ENCODE peak calls at places on chromosomes 7 and 10, in six cellular contexts. O is A549, R is brain microvascular endothelial cell, F is suprapubic skin, C is prostate gland, Y is body of pancreas. J is an unnamed sample.

GRCh38 chr10:20622522-20623270 is 274.4 kb downstream of the NEBL start:
- DNase-seq in R (peak), F (no peak), O (no peak), Y (no peak), C (peak), J (no peak)

GRCh38 chr7:6443372-6443941 is 4.3 kb downstream of the DAGLB start:
- DNase-seq in R (peak), Y (no peak), F (no peak), C (no peak), O (peak), J (no peak)

GRCh38 chr7:142811154-142811737 is 40.5 kb downstream of the PRSS2 start:
- DNase-seq in R (peak), C (no peak), Y (no peak), O (peak), F (no peak), J (no peak)

GRCh38 chr10:78335691-78336401 is 302.2 kb downstream of the RPS24 start:
- DNase-seq in O (no peak), C (peak), R (peak), F (no peak), Y (peak), J (no peak)

GRCh38 chr10:124414077-124414476 is 4.6 kb downstream of the OAT start:
- DNase-seq in Y (no peak), O (no peak), R (no peak), F (no peak), C (no peak), J (no peak)

GRCh38 chr7:3154881-3155494 is 111.3 kb upstream of the CARD11 start:
- DNase-seq in C (peak), F (no peak), O (peak), Y (peak), R (peak), J (peak)

GRCh38 chr10:62095341-62096071 is 173.1 kb downstream of the RTKN2 start:
- DNase-seq in C (peak), R (no peak), Y (no peak), F (no peak), O (no peak), J (peak)

GRCh38 chr10:3054183-3054815 is 13.0 kb upstream of the PFKP start:
- DNase-seq in C (no peak), Y (no peak), F (no peak), O (no peak), R (no peak), J (no peak)

GRCh38 chr7:77649950-77650349 is 46.3 kb upstream of the RSBN1L start:
- DNase-seq in Y (no peak), R (peak), C (no peak), O (peak), F (no peak), J (no peak)

GRCh38 chr10:106083572-106083971 is 1080.9 kb downstream of the SORCS1 start:
- DNase-seq in F (no peak), R (no peak), O (no peak), Y (no peak), C (no peak), J (no peak)

GRCh38 chr7:3282457-3282856 is 18.6 kb upstream of the SDK1 start:
- DNase-seq in F (no peak), O (no peak), Y (no peak), R (no peak), C (no peak), J (peak)

GRCh38 chr7:34198089-34198686 is 292.8 kb downstream of the BMPER start:
- DNase-seq in R (no peak), O (no peak), F (no peak), C (peak), Y (no peak), J (no peak)

GRCh38 chr7:29005829-29006228 is 47.7 kb upstream of the TRIL start:
- DNase-seq in Y (no peak), F (no peak), O (no peak), R (peak), C (no peak), J (no peak)

GRCh38 chr7:73968511-73968910 is 59.5 kb upstream of the ELN start:
- DNase-seq in R (no peak), F (no peak), O (no peak), C (no peak), Y (no peak), J (no peak)

GRCh38 chr7:47991270-47991669 is 11.9 kb upstream of the HUS1 start:
- DNase-seq in R (no peak), C (no peak), F (no peak), O (no peak), Y (no peak), J (no peak)

GRCh38 chr10:34045571-34046190 is 711.2 kb upstream of the NRP1 start:
- DNase-seq in F (no peak), Y (no peak), C (no peak), O (no peak), R (peak), J (no peak)

GRCh38 chr7:47568569-47568968 is 13.3 kb downstream of the TNS3 start:
- DNase-seq in C (no peak), O (no peak), F (no peak), Y (peak), R (no peak), J (no peak)

GRCh38 chr10:6062101-6062771 is at the start of gene IL2RA:
- DNase-seq in R (no peak), Y (no peak), F (peak), C (no peak), O (no peak), J (no peak)

GRCh38 chr7:80624763-80625162 is 13.7 kb upstream of the CD36 start:
- DNase-seq in C (no peak), Y (no peak), R (no peak), O (no peak), F (no peak), J (no peak)
- TF ChIP-seq CTCF in C (no peak), Y (no peak), R (no peak), O (no peak), F (no peak), J (no peak)

DNA sequence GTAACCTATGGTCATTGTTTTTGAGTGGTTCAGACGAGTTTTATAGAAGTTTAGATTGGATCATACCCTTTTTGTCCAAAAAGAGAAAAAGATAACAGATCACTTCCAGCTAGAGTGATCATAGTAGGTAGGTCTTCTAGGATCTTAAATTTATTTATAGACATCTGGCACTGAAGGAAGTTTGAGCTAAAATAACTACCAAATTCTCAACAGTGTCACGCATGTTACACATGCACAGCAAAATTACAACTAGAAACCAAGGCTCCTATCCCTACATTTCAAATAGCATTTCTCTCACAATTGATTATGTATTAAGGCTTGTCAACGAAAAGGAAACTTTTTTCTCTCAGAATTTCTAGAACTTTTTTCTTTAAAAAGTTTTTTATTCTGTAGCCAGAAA is 2.3 kb downstream of the CALU start:
- DNase-seq in O (no peak), C (no peak), Y (no peak), F (no peak), R (no peak), J (no peak)
- H3K4me3 ChIP-seq in O (no peak), C (no peak), Y (no peak), F (peak), R (peak), J (no peak)

DNA sequence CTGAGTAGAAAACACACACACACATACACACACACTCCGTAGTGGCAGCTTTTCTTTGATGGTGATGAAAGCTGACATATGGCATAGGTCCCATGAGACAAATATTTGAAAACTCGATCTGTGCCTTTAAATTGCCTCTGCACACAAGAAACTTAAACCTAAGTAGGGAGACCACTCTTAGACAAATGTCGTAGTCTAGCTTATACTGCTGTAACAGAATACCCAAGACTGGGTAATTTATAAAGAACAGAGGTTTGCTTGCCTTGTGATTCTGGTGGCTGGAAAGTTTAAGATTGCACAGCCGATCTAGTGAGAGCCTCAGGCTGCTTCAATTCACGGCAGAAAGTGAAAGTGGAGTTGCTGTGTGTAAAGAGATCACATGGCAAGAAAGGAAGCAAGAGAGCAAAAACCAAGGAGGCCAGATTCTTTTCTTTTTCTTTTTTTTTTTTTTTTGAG is 489.4 kb upstream of the SORCS1 start:
- DNase-seq in O (no peak), Y (peak), F (no peak), R (peak), C (no peak), J (peak)
- TF ChIP-seq CTCF in O (no peak), Y (no peak), F (no peak), R (no peak), C (no peak), J (no peak)

GRCh38 chr7:27210441-27211083 is 10.7 kb upstream of the HOXA13 start:
- DNase-seq in O (peak), Y (peak), R (peak), C (peak), F (no peak), J (no peak)
- H3K4me3 ChIP-seq in O (peak), Y (no peak), R (peak), C (peak), F (peak), J (peak)

GRCh38 chr7:100400656-100401055 is 27.4 kb downstream of the PILRA start:
- DNase-seq in F (no peak), R (no peak), C (no peak), O (no peak), Y (no peak), J (no peak)
- TF ChIP-seq CTCF in F (no peak), R (peak), C (no peak), O (no peak), Y (no peak), J (peak)

DNA sequence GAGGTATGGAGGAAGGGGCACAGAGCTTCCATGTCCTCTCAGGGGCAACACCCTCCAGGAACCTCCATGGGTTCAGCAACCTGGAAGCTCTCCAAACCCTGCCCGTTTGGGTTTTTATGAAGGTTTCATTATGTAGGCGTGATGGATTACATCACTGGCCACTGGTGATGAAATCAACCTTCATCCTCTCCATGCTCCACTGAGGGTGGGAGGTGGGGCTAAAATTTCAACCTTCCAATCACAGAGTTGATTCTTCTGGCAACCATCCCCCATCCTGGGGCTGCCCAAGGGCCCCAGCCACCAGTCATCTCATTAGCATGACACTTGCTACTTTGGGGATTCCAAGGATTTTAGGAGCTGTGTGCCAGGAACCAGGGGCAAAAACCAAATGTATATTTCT is 90.1 kb downstream of the TEX36 start:
- DNase-seq in C (no peak), Y (no peak), R (no peak), O (no peak), F (no peak), J (no peak)
- H3K4me3 ChIP-seq in C (no peak), Y (no peak), R (no peak), O (no peak), F (no peak), J (no peak)

GRCh38 chr10:111281516-111281915 is 204.7 kb downstream of the ADRA2A start:
- DNase-seq in R (no peak), C (no peak), Y (no peak), O (peak), F (no peak), J (no peak)
- TF ChIP-seq CTCF in R (no peak), C (no peak), Y (peak), O (peak), F (peak), J (peak)

GRCh38 chr7:150665882-150666281 is 19.6 kb upstream of the GIMAP2 start:
- DNase-seq in O (no peak), F (no peak), R (no peak), C (no peak), Y (no peak), J (no peak)

GRCh38 chr7:150668472-150668911 is 17.0 kb upstream of the GIMAP2 start:
- DNase-seq in C (no peak), Y (no peak), R (no peak), O (no peak), F (no peak), J (no peak)

GRCh38 chr7:150665075-150665794 is 20.3 kb upstream of the GIMAP2 start:
- DNase-seq in O (no peak), C (no peak), Y (no peak), R (no peak), F (no peak), J (no peak)

GRCh38 chr7:150666412-150666811 is 19.1 kb upstream of the GIMAP2 start:
- DNase-seq in Y (no peak), O (no peak), F (no peak), C (no peak), R (no peak), J (no peak)

GRCh38 chr7:150668977-150669376 is 16.5 kb upstream of the GIMAP2 start:
- DNase-seq in F (no peak), O (no peak), Y (no peak), R (no peak), C (no peak), J (no peak)
- H3K4me3 ChIP-seq in F (no peak), O (no peak), Y (no peak), R (no peak), C (no peak), J (no peak)